ENCODE peak calls at places on chromosomes 3 and 15, in nine cellular contexts. R is psoas muscle; V is activated CD8-positive, alpha-beta T cell treated with anti-CD3 and anti-CD28 coated beads for 36 hours; C is PC-3; Z is progenitor cell of endocrine pancreas; P is A549; B is endothelial cell; I is cardiac muscle cell; J is AG09309. F is an unnamed sample.
A peak's percentile ranks its signal among the peaks of the same experiment; 100 is the strongest.

GRCh38 chr3:5929027-5929426 is 741.5 kb downstream of the EDEM1 start:
- DNase-seq in R (no peak), V (no peak), C (no peak), Z (no peak), P (no peak), B (no peak), I (no peak), J (no peak), F (no peak)

GRCh38 chr3:135007622-135008021 is 212.6 kb downstream of the EPHB1 start:
- DNase-seq in R (no peak), V (no peak), C (no peak), Z (no peak), P (no peak), B (no peak), I (no peak), J (no peak), F (no peak)

GRCh38 chr3:109346770-109347295 is 9.5 kb upstream of the DPPA4 start:
- DNase-seq in R (no peak), V (no peak), C (no peak), Z (no peak), P (no peak), B (no peak), I (peak; percentile 15), J (no peak), F (no peak)

GRCh38 chr3:125140011-125140813 is 72.3 kb downstream of the SLC12A8 start:
- DNase-seq in R (no peak), V (no peak), C (no peak), Z (no peak), P (no peak), B (no peak), I (peak; percentile 58), J (no peak), F (no peak)

GRCh38 chr3:64207289-64208086 is 17.8 kb downstream of the PRICKLE2 start:
- DNase-seq in R (no peak), V (no peak), C (no peak), Z (no peak), P (no peak), B (no peak), I (peak; percentile 94), J (no peak), F (no peak)

GRCh38 chr15:45147606-45148005 is 17.8 kb downstream of the DUOX1 start:
- DNase-seq in R (no peak), V (no peak), C (no peak), Z (no peak), P (no peak), B (no peak), I (no peak), J (no peak), F (no peak)

GRCh38 chr15:25136119-25136518 is 181.3 kb downstream of the SNRPN start:
- DNase-seq in R (no peak), V (peak; percentile 1), C (no peak), Z (no peak), P (peak; percentile 7), B (peak; percentile 7), I (peak; percentile 11), J (no peak), F (no peak)

GRCh38 chr3:100776736-100777135 is 67.4 kb downstream of the TFG start:
- DNase-seq in R (no peak), V (peak; percentile 14), C (no peak), Z (no peak), P (no peak), B (no peak), I (no peak), J (no peak), F (no peak)

GRCh38 chr3:187618732-187619131 is 51.5 kb downstream of the SST start:
- DNase-seq in R (no peak), V (no peak), C (no peak), Z (no peak), P (no peak), B (no peak), I (no peak), J (no peak), F (no peak)

GRCh38 chr3:122298239-122298638 is 26.8 kb upstream of the CSTA start:
- DNase-seq in R (no peak), V (peak; percentile 61), C (peak; percentile 13), Z (no peak), P (no peak), B (no peak), I (no peak), J (no peak), F (no peak)

GRCh38 chr3:102237181-102237580 is 197.6 kb upstream of the ZPLD1 start:
- DNase-seq in R (no peak), V (no peak), C (peak; percentile 89), Z (no peak), P (no peak), B (no peak), I (no peak), J (no peak), F (no peak)

GRCh38 chr15:53256043-53256442 is 465.9 kb upstream of the ONECUT1 start:
- DNase-seq in R (no peak), V (no peak), C (no peak), Z (no peak), P (no peak), B (no peak), I (no peak), J (no peak), F (no peak)

GRCh38 chr3:174202561-174202960 is 656.6 kb upstream of the NAALADL2 start:
- DNase-seq in R (no peak), V (no peak), C (peak; percentile 60), Z (no peak), P (no peak), B (no peak), I (no peak), J (peak; percentile 17), F (no peak)

GRCh38 chr3:46293991-46294833 is 52.0 kb downstream of the CCR3 start:
- DNase-seq in R (no peak), V (peak; percentile 93), C (no peak), Z (no peak), P (no peak), B (no peak), I (no peak), J (no peak), F (no peak)

GRCh38 chr3:25246921-25247320 is 181.1 kb upstream of the RARB start:
- DNase-seq in R (no peak), V (no peak), C (no peak), Z (no peak), P (no peak), B (no peak), I (no peak), J (no peak), F (no peak)

GRCh38 chr15:71015342-71015741 is 99.9 kb upstream of the THSD4 start:
- DNase-seq in R (no peak), V (no peak), C (no peak), Z (no peak), P (no peak), B (no peak), I (no peak), J (no peak), F (no peak)

GRCh38 chr15:50594311-50594710 is 47.8 kb upstream of the USP50 start:
- DNase-seq in R (no peak), V (no peak), C (no peak), Z (no peak), P (no peak), B (no peak), I (no peak), J (no peak), F (no peak)

GRCh38 chr3:86800116-86800515 is 190.8 kb downstream of the VGLL3 start:
- DNase-seq in R (no peak), V (no peak), C (no peak), Z (no peak), P (no peak), B (no peak), I (no peak), J (peak; percentile 43), F (no peak)
- TF ChIP-seq CTCF in R (no peak), V (no peak), C (no peak), Z (no peak), P (no peak), B (no peak), I (no peak), J (no peak), F (no peak)

GRCh38 chr3:14453368-14453710 is 50.9 kb downstream of the SLC6A6 start:
- DNase-seq in R (no peak), V (no peak), C (no peak), Z (no peak), P (no peak), B (no peak), I (no peak), J (no peak), F (no peak)

GRCh38 chr3:14450922-14451606 is 48.7 kb downstream of the SLC6A6 start:
- DNase-seq in R (no peak), V (no peak), C (no peak), Z (no peak), P (no peak), B (no peak), I (no peak), J (no peak), F (no peak)

GRCh38 chr3:14453841-14454630 is 51.6 kb downstream of the SLC6A6 start:
- DNase-seq in R (no peak), V (no peak), C (no peak), Z (no peak), P (no peak), B (no peak), I (no peak), J (no peak), F (no peak)

GRCh38 chr3:14451844-14452533 is 49.6 kb downstream of the SLC6A6 start:
- DNase-seq in R (peak; percentile 82), V (no peak), C (peak; percentile 77), Z (no peak), P (peak; percentile 93), B (no peak), I (peak; percentile 90), J (peak; percentile 73), F (no peak)

GRCh38 chr3:14452676-14453367 is 50.4 kb downstream of the SLC6A6 start:
- DNase-seq in R (peak; percentile 90), V (no peak), C (peak; percentile 92), Z (no peak), P (peak; percentile 88), B (no peak), I (peak; percentile 99), J (peak; percentile 98), F (no peak)
- TF ChIP-seq CTCF in R (peak; percentile 20), V (no peak), C (no peak), Z (no peak), P (no peak), B (no peak), I (peak; percentile 12), J (peak; percentile 27), F (no peak)

GRCh38 chr3:192514754-192515660 is 212.3 kb downstream of the FGF12 start:
- DNase-seq in R (peak; percentile 18), V (peak; percentile 1), C (no peak), Z (peak; percentile 86), P (peak; percentile 13), B (peak; percentile 65), I (peak; percentile 7), J (no peak), F (peak; percentile 65)
- TF ChIP-seq CTCF in R (no peak), V (no peak), C (no peak), Z (peak; percentile 81), P (no peak), B (peak; percentile 72), I (peak; percentile 20), J (no peak), F (peak; percentile 52)

DNA sequence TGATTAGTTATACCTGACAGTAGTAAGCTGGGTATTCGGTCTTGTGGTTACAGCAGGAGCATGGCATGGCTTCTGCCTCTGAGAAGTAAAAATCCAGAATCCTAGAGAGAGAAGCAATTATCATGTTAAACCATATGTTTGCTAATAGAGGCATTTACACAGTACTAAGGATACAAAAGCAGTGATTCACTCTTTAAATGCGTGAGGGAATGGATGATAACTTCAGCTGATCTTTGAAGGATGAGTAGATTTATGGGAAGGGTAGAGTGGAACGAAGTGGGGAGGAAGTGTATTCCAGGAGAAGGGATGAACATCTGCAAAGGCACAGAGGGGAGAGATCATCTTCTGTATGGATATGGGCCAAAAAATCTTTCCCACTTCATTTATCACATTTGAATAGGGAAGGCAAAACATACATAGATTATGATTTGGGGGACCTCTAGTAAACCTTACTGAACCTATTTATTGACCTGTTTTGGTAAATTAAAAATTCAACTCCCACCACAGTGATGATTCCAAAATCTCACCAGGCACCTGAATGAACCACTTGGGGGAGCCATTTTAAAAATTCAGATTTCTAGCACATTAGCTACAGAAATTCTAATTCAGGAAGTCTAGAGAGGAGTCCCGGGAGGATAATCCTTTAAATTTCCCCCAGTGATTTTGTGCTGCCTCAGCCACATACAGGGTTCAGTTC is 35.1 kb downstream of the IGSF10 start:
- DNase-seq in R (no peak), V (no peak), C (no peak), Z (no peak), P (no peak), B (no peak), I (no peak), J (no peak), F (no peak)
- TF ChIP-seq CTCF in R (no peak), V (peak; percentile 57), C (peak; percentile 76), Z (peak; percentile 30), P (peak; percentile 50), B (no peak), I (peak; percentile 44), J (peak; percentile 22), F (peak; percentile 43)

F was measured in mesothelial cell of epicardium.